ENCODE peak calls at places on chromosomes 3 and 15, in eight cellular contexts. Q, N, Z, W, B, X, E and G are unnamed samples. For H3K4me1, the result is how much of the 10 kb centered on the place peaks cover.

GRCh38 chr15:31353931-31354330 is 27.3 kb downstream of the KLF13 start:
- DNase-seq in W (no peak), Z (no peak), Q (no peak), X (no peak), B (no peak), N (no peak), E (no peak), G (peak)

GRCh38 chr3:124034016-124034808 is 42.3 kb upstream of the ROPN1 start:
- DNase-seq in B (no peak), N (peak), E (no peak), W (peak), Q (no peak), X (no peak), Z (no peak), G (peak)

GRCh38 chr3:192684151-192684550 is 43.2 kb downstream of the FGF12 start:
- DNase-seq in X (no peak), E (no peak), B (no peak), Z (no peak), N (no peak), Q (no peak), W (no peak), G (no peak)

GRCh38 chr3:148309390-148310035 is 388.2 kb upstream of the AGTR1 start:
- DNase-seq in X (peak), B (peak), Q (peak), W (peak), E (no peak), Z (peak), N (peak), G (peak)

GRCh38 chr3:194775731-194776130 is 90.0 kb downstream of the FAM43A start:
- DNase-seq in N (no peak), B (no peak), W (no peak), Q (no peak), Z (no peak), X (no peak), E (no peak), G (no peak)

GRCh38 chr3:112043621-112044201 is 9.2 kb downstream of the TMPRSS7 start:
- DNase-seq in W (peak), Z (peak), X (peak), E (peak), N (peak), Q (peak), B (peak), G (peak)

GRCh38 chr15:81155375-81156218 is 21.5 kb downstream of the CFAP161 start:
- DNase-seq in N (peak), E (no peak), Q (peak), Z (peak), W (peak), X (peak), B (peak), G (peak)

GRCh38 chr15:60001642-60002527 is 2.2 kb upstream of the FOXB1 start:
- DNase-seq in Q (no peak), N (peak), B (no peak), X (no peak), E (no peak), W (no peak), Z (no peak), G (peak)

GRCh38 chr15:100115711-100116090 is 226.1 kb downstream of the ADAMTS17 start:
- DNase-seq in Z (no peak), E (no peak), X (no peak), W (no peak), N (no peak), Q (no peak), B (no peak), G (no peak)
- TF ChIP-seq REST in Z (no peak), E (no peak), X (no peak), W (no peak), N (no peak), Q (no peak), B (no peak), G (no peak)

GRCh38 chr15:86677316-86677715 is 597.6 kb downstream of the AGBL1 start:
- DNase-seq in B (no peak), Z (no peak), Q (no peak), E (no peak), X (no peak), W (no peak), N (peak), G (no peak)
- H3K4me1 ChIP-seq in B (under half), Z (under half), Q (under half), E (under half), X (under half), W (under half), N (under half), G (under half)

DNA sequence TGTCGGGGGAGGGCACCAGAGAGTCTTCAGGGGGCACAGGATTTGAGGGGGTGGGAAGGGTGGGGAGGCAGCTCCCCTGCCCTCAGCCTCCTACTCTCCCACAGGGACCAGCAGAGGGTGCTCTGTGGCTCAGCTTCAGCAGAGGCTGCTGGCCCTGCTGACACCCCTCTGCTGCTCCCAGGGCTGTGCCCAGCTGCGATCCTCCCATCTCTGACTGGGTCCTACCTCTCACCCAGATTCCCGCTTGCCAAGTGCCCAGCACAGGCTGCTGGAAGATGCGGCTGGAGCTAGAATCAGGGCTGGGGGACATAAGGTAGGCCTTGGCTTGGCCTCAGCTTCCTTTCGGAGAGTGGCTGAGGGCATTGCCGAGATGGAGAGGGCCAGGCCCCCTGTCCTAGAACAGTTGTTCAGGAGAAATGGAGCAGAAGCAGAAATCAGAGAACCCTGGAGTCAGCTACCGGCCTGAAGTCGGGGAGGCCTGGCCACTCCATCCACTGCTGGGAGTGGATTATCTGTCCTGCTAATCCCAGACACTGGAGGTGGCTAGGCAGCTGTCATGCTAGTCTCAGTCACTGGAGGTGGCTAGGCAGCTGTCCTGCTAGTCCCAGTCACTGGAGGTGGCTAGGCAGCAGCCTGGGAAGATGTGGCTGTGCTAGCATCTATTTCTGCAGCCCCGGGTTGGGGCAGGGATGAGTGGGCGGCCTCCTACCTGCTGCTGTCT is 3.9 kb downstream of the GRM2 start:
- DNase-seq in Q (no peak), W (no peak), X (no peak), B (no peak), E (no peak), Z (no peak), N (peak), G (peak)
- TF ChIP-seq REST in Q (no peak), W (no peak), X (no peak), B (no peak), E (no peak), Z (no peak), N (no peak), G (no peak)

GRCh38 chr3:169243122-169243521 is 420.4 kb downstream of the MECOM start:
- DNase-seq in E (no peak), Q (no peak), Z (no peak), X (no peak), W (no peak), B (no peak), N (no peak), G (no peak)
- H3K4me1 ChIP-seq in E (under half), Q (under half), Z (under half), X (under half), W (under half), B (under half), N (half or more), G (under half)

DNA sequence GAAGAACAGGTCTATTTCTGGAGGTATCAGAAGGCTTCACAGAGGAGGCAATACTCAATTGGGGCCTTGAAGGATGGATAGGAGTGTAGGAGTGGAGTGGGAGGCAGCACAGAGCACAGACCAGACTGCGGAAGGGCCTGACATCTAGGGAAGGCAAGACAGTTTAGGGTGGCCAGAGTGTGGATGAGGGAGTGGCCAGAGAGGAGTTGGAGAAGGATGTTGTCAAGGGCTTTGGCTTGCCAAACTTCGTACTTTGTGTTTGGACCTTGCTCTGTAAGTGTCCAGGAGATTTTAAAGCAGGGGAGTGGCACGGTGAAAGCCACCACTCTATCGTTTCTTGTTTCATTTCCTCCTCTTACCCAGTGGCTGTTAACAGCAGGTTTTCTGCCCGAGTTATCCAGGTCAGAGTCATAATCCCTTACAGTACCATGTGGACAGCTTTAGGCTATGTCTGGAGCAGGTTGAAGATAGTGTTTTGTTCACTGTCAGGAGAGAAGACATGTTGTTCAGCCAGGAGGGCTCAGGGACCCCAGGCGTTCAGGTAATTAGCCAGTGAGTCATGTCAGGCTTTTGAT is 12.3 kb downstream of the SMAD3 start:
- DNase-seq in N (no peak), E (no peak), Z (no peak), Q (no peak), X (no peak), B (no peak), W (no peak), G (no peak)
- TF ChIP-seq REST in N (no peak), E (no peak), Z (no peak), Q (no peak), X (no peak), B (no peak), W (no peak), G (no peak)